ENCODE peak calls at places on chromosomes 3 and 15, in eight cellular contexts. Q is RCC 7860; I is EL; A is stimulated activated CD8-positive, alpha-beta memory T cell treated with anti-CD3 and anti-CD28 coated beads, Interleukin-7, amount 100 ng/mL, for 48 hours; F is HT1080; O is iPS DF 6.9; J is fibroblast of the conjunctiva; W is left lung. B is an unnamed sample.

GRCh38 chr3:12353796-12354505 is 65.1 kb downstream of the PPARG start:
- DNase-seq in Q (no peak), I (peak), A (no peak), F (no peak), O (no peak), J (peak), W (no peak), B (no peak)

GRCh38 chr3:192833177-192833890 is 84.3 kb downstream of the MB21D2 start:
- DNase-seq in Q (no peak), I (peak), A (no peak), F (peak), O (no peak), J (peak), W (no peak), B (no peak)

GRCh38 chr3:14144423-14145075 is 19.7 kb downstream of the TMEM43 start:
- DNase-seq in Q (peak), I (peak), A (peak), F (peak), O (no peak), J (peak), W (peak), B (peak)

GRCh38 chr3:187770224-187770623 is 25.0 kb upstream of the BCL6 start:
- DNase-seq in Q (no peak), I (no peak), A (no peak), F (no peak), O (no peak), J (no peak), W (no peak), B (no peak)

GRCh38 chr3:122233109-122233952 is 49.9 kb downstream of the CASR start:
- DNase-seq in Q (no peak), I (no peak), A (peak), F (peak), O (no peak), J (no peak), W (peak), B (peak)

GRCh38 chr3:32127219-32127826 is 20.9 kb downstream of the GPD1L start:
- DNase-seq in Q (no peak), I (no peak), A (no peak), F (no peak), O (no peak), J (no peak), W (no peak), B (no peak)

GRCh38 chr3:50192689-50193141 is 1.3 kb downstream of the GNAT1 start:
- DNase-seq in Q (peak), I (peak), A (peak), F (peak), O (peak), J (no peak), W (peak), B (peak)

GRCh38 chr3:100928638-100929428 is 64.4 kb downstream of the ABI3BP start:
- DNase-seq in Q (peak), I (peak), A (no peak), F (peak), O (no peak), J (peak), W (no peak), B (no peak)

GRCh38 chr15:58303236-58303635 is 128.6 kb upstream of the LIPC start:
- DNase-seq in Q (no peak), I (no peak), A (no peak), F (no peak), O (no peak), J (no peak), W (no peak), B (no peak)

GRCh38 chr3:99965681-99966408 is 148.2 kb downstream of the CMSS1 start:
- DNase-seq in Q (no peak), I (no peak), A (no peak), F (no peak), O (no peak), J (no peak), W (no peak), B (no peak)

GRCh38 chr15:59313703-59314332 is 58.9 kb downstream of the MYO1E start:
- DNase-seq in Q (peak), I (no peak), A (no peak), F (peak), O (no peak), J (no peak), W (peak), B (peak)

GRCh38 chr15:69298697-69299441 is at the start of gene PAQR5:
- DNase-seq in Q (no peak), I (peak), A (no peak), F (peak), O (peak), J (no peak), W (peak), B (peak)

B was measured in lower lobe of right lung.